ENCODE peak calls at places on chromosomes 12 and 14, in nine cellular contexts. L is H4; E is stimulated activated CD4-positive, alpha-beta T cell treated with anti-CD3 and anti-CD28 coated beads, TNF-alpha, amount 100 ng/mL, for 4 hours; C is ecto neural progenitor cell; V is HEK293T; I is left ventricle myocardium inferior; K is choroid plexus epithelial cell; B is caudate nucleus; U is germinal center. O is an unnamed sample.

GRCh38 chr12:70982991-70983390 is 62.5 kb upstream of the PTPRR start:
- DNase-seq in L (peak), B (no peak), C (no peak), E (no peak), U (no peak), K (peak), V (no peak), I (no peak), O (no peak)

GRCh38 chr12:113697646-113698504 is 226.2 kb upstream of the LHX5 start:
- DNase-seq in I (no peak), V (no peak), B (no peak), K (no peak), U (no peak), C (no peak), L (no peak), E (no peak), O (no peak)

GRCh38 chr12:8734873-8735381 is 37.1 kb downstream of the RIMKLB start:
- DNase-seq in K (peak), E (no peak), L (no peak), I (no peak), C (no peak), V (no peak), U (no peak), B (no peak), O (no peak)

GRCh38 chr12:121668750-121669524 is 517 bp downstream of the MORN3 start:
- DNase-seq in L (no peak), K (peak), U (no peak), C (peak), E (peak), B (no peak), I (no peak), V (no peak), O (no peak)

GRCh38 chr14:23041729-23042128 is 283 bp upstream of the PSMB11 start:
- DNase-seq in C (no peak), U (no peak), K (no peak), I (no peak), V (no peak), L (no peak), E (no peak), B (no peak), O (no peak)

GRCh38 chr14:90969493-90970166 is 90.8 kb downstream of the RPS6KA5 start:
- DNase-seq in E (no peak), V (no peak), K (peak), I (no peak), U (peak), L (no peak), C (no peak), B (no peak), O (no peak)

GRCh38 chr12:42510823-42511222 is 78.7 kb downstream of the PRICKLE1 start:
- DNase-seq in C (no peak), B (no peak), V (no peak), E (no peak), K (no peak), U (no peak), L (no peak), I (no peak), O (no peak)

GRCh38 chr12:115337693-115338543 is 653.9 kb upstream of the TBX3 start:
- DNase-seq in I (peak), V (no peak), U (no peak), L (peak), C (no peak), B (no peak), E (no peak), K (peak), O (peak)

GRCh38 chr14:33679461-33680225 is 271.2 kb downstream of the EGLN3 start:
- DNase-seq in I (no peak), E (no peak), V (no peak), B (no peak), C (no peak), U (no peak), K (peak), L (no peak), O (peak)

GRCh38 chr14:96081767-96082400 is 42.7 kb downstream of the C14orf132 start:
- DNase-seq in U (no peak), C (no peak), K (no peak), I (no peak), E (no peak), V (no peak), L (no peak), B (no peak), O (no peak)

GRCh38 chr14:72883963-72884362 is 9.9 kb downstream of the DPF3 start:
- DNase-seq in I (no peak), U (no peak), E (no peak), V (no peak), K (peak), C (no peak), L (no peak), B (no peak), O (no peak)

GRCh38 chr12:11727133-11727664 is 77.7 kb downstream of the ETV6 start:
- DNase-seq in K (no peak), E (peak), V (no peak), L (no peak), B (no peak), I (no peak), C (no peak), U (no peak), O (no peak)

GRCh38 chr12:2833810-2834209 is 1.0 kb downstream of the NRIP2 start:
- DNase-seq in K (no peak), C (no peak), I (no peak), V (no peak), B (no peak), L (no peak), U (no peak), E (no peak), O (no peak)

GRCh38 chr14:31207287-31207745 is 277 bp downstream of the HECTD1 start:
- DNase-seq in L (no peak), B (no peak), C (no peak), V (no peak), I (no peak), E (no peak), U (no peak), K (no peak), O (peak)

GRCh38 chr14:21987937-21988336 is 314.3 kb upstream of the OR4E1 start:
- DNase-seq in C (no peak), V (peak), K (peak), U (no peak), E (no peak), L (peak), B (no peak), I (no peak), O (peak)

GRCh38 chr12:124667671-124668337 is 100.4 kb upstream of the NCOR2 start:
- DNase-seq in C (no peak), L (no peak), U (no peak), B (no peak), I (no peak), K (no peak), E (no peak), V (no peak), O (no peak)

GRCh38 chr14:71695603-71696350 is 236.5 kb upstream of the RGS6 start:
- DNase-seq in E (no peak), C (no peak), U (no peak), V (no peak), B (no peak), L (no peak), K (no peak), I (no peak), O (no peak)

GRCh38 chr14:97411938-97412612 is 614.9 kb downstream of the VRK1 start:
- DNase-seq in U (no peak), E (no peak), B (peak), I (no peak), L (no peak), V (no peak), C (peak), K (peak), O (no peak)

GRCh38 chr12:100741084-100741711 is 53.4 kb upstream of the ANO4 start:
- DNase-seq in U (peak), V (peak), L (peak), C (no peak), I (no peak), E (no peak), B (no peak), K (peak), O (peak)

GRCh38 chr12:124397399-124397679 is 102.4 kb downstream of the RFLNA start:
- DNase-seq in I (no peak), K (no peak), L (no peak), B (no peak), E (no peak), C (no peak), U (no peak), V (no peak), O (no peak)

O was measured in Caki2.